ENCODE peak calls at places on chromosomes 5 and 9, in six cellular contexts. One of them, this sample, is unnamed.
A peak's percentile ranks its signal among the peaks of the same experiment; 100 is the strongest.

GRCh38 chr5:133365738-133366137 is 246.6 kb downstream of the FSTL4 start:
- DNase-seq in HepG2: no peak
- DNase-seq in A549: no peak
- DNase-seq in NB4: no peak
- DNase-seq in K562: no peak
- DNase-seq in GM12878: no peak
- DNase-seq in this sample: no peak

GRCh38 chr5:7015586-7016256 is 302.5 kb downstream of the TENT4A start:
- DNase-seq in HepG2: no peak
- DNase-seq in NB4: peak; percentile 22
- DNase-seq in GM12878: no peak
- DNase-seq in K562: no peak
- DNase-seq in A549: no peak
- DNase-seq in this sample: no peak

GRCh38 chr9:130931508-130932150 is 7.4 kb downstream of the FIBCD1 start:
- DNase-seq in K562: peak; percentile 66
- DNase-seq in A549: no peak
- DNase-seq in GM12878: peak; percentile 64
- DNase-seq in HepG2: no peak
- DNase-seq in NB4: no peak
- DNase-seq in this sample: no peak

GRCh38 chr5:14806452-14806851 is 65.1 kb downstream of the ANKH start:
- DNase-seq in NB4: no peak
- DNase-seq in GM12878: no peak
- DNase-seq in HepG2: no peak
- DNase-seq in K562: no peak
- DNase-seq in A549: no peak
- DNase-seq in this sample: no peak

GRCh38 chr5:124053340-124053739 is 541.4 kb downstream of the CSNK1G3 start:
- DNase-seq in GM12878: no peak
- DNase-seq in HepG2: no peak
- DNase-seq in NB4: no peak
- DNase-seq in K562: no peak
- DNase-seq in A549: no peak
- DNase-seq in this sample: no peak

GRCh38 chr9:114314881-114315722 is 7.8 kb upstream of the ORM1 start:
- DNase-seq in A549: no peak
- DNase-seq in HepG2: no peak
- DNase-seq in NB4: no peak
- DNase-seq in K562: no peak
- DNase-seq in GM12878: no peak
- DNase-seq in this sample: no peak

GRCh38 chr5:132363431-132364112 is 5.9 kb upstream of the SLC22A5 start:
- DNase-seq in K562: peak; percentile 50
- DNase-seq in A549: peak; percentile 70
- DNase-seq in GM12878: no peak
- DNase-seq in NB4: no peak
- DNase-seq in HepG2: no peak
- DNase-seq in this sample: peak; percentile 50

GRCh38 chr9:86308687-86309086 is 26.3 kb upstream of the ISCA1 start:
- DNase-seq in NB4: no peak
- DNase-seq in HepG2: no peak
- DNase-seq in K562: no peak
- DNase-seq in GM12878: no peak
- DNase-seq in A549: no peak
- DNase-seq in this sample: no peak

GRCh38 chr5:141846031-141846430 is 32.2 kb downstream of the PCDH1 start:
- DNase-seq in GM12878: no peak
- DNase-seq in HepG2: no peak
- DNase-seq in K562: peak; percentile 23
- DNase-seq in NB4: no peak
- DNase-seq in A549: no peak
- DNase-seq in this sample: no peak

GRCh38 chr9:128705051-128705965 is 3.0 kb downstream of the PKN3 start:
- DNase-seq in K562: no peak
- DNase-seq in GM12878: no peak
- DNase-seq in A549: no peak
- DNase-seq in NB4: no peak
- DNase-seq in HepG2: no peak
- DNase-seq in this sample: no peak

GRCh38 chr9:976805-977360 is 428 bp downstream of the DMRT3 start:
- DNase-seq in NB4: no peak
- DNase-seq in K562: no peak
- DNase-seq in A549: peak; percentile 30
- DNase-seq in HepG2: no peak
- DNase-seq in GM12878: no peak
- DNase-seq in this sample: no peak

GRCh38 chr9:137685886-137686420 is 67.1 kb downstream of the EHMT1 start:
- DNase-seq in A549: no peak
- DNase-seq in NB4: no peak
- DNase-seq in HepG2: no peak
- DNase-seq in GM12878: no peak
- DNase-seq in K562: no peak
- DNase-seq in this sample: no peak

GRCh38 chr9:131739192-131739961 is 499 bp downstream of the RAPGEF1 start:
- DNase-seq in HepG2: no peak
- DNase-seq in GM12878: no peak
- DNase-seq in A549: no peak
- DNase-seq in K562: peak; percentile 76
- DNase-seq in NB4: peak; percentile 74
- DNase-seq in this sample: peak; percentile 44

GRCh38 chr5:23303836-23304235 is 203.6 kb upstream of the PRDM9 start:
- DNase-seq in K562: no peak
- DNase-seq in GM12878: no peak
- DNase-seq in A549: no peak
- DNase-seq in HepG2: no peak
- DNase-seq in NB4: no peak
- DNase-seq in this sample: no peak

GRCh38 chr9:85478847-85479246 is 262.9 kb downstream of the AGTPBP1 start:
- DNase-seq in A549: no peak
- DNase-seq in NB4: no peak
- DNase-seq in K562: no peak
- DNase-seq in GM12878: no peak
- DNase-seq in HepG2: no peak
- DNase-seq in this sample: no peak

GRCh38 chr5:2914991-2915484 is 163.6 kb upstream of the IRX2 start:
- DNase-seq in GM12878: no peak
- DNase-seq in A549: no peak
- DNase-seq in NB4: no peak
- DNase-seq in HepG2: no peak
- DNase-seq in K562: no peak
- DNase-seq in this sample: no peak

GRCh38 chr5:36491860-36492259 is 114.5 kb upstream of the SLC1A3 start:
- DNase-seq in GM12878: no peak
- DNase-seq in K562: no peak
- DNase-seq in NB4: no peak
- DNase-seq in A549: no peak
- DNase-seq in HepG2: no peak
- DNase-seq in this sample: no peak

GRCh38 chr5:164680216-164680615 is 1174.8 kb downstream of the MAT2B start:
- DNase-seq in NB4: no peak
- DNase-seq in K562: no peak
- DNase-seq in GM12878: no peak
- DNase-seq in HepG2: no peak
- DNase-seq in A549: no peak
- DNase-seq in this sample: no peak

GRCh38 chr5:111787006-111787405 is 30.0 kb upstream of the NREP start:
- DNase-seq in HepG2: no peak
- DNase-seq in NB4: no peak
- DNase-seq in A549: no peak
- DNase-seq in K562: no peak
- DNase-seq in GM12878: no peak
- DNase-seq in this sample: no peak

GRCh38 chr9:99012957-99013512 is 69.3 kb downstream of the COL15A1 start:
- DNase-seq in GM12878: no peak
- DNase-seq in K562: peak; percentile 52
- DNase-seq in HepG2: no peak
- DNase-seq in A549: no peak
- DNase-seq in NB4: no peak
- DNase-seq in this sample: no peak

GRCh38 chr9:109317979-109318671 is 2.7 kb downstream of the EPB41L4B start:
- DNase-seq in A549: no peak
- DNase-seq in NB4: no peak
- DNase-seq in GM12878: no peak
- DNase-seq in K562: no peak
- DNase-seq in HepG2: no peak
- DNase-seq in this sample: no peak

GRCh38 chr9:18185196-18185595 is 288.8 kb upstream of the ADAMTSL1 start:
- DNase-seq in A549: no peak
- DNase-seq in HepG2: no peak
- DNase-seq in GM12878: no peak
- DNase-seq in NB4: no peak
- DNase-seq in K562: no peak
- DNase-seq in this sample: no peak

GRCh38 chr5:16889972-16890519 is 46.0 kb downstream of the MYO10 start:
- DNase-seq in NB4: no peak
- DNase-seq in A549: no peak
- DNase-seq in K562: no peak
- DNase-seq in HepG2: no peak
- DNase-seq in GM12878: no peak
- DNase-seq in this sample: peak; percentile 72

GRCh38 chr9:99118782-99119466 is 14.0 kb downstream of the TGFBR1 start:
- DNase-seq in GM12878: peak; percentile 76
- DNase-seq in K562: no peak
- DNase-seq in NB4: peak; percentile 69
- DNase-seq in HepG2: no peak
- DNase-seq in A549: no peak
- DNase-seq in this sample: no peak

GRCh38 chr9:76162109-76162730 is 232.0 kb downstream of the RFK start:
- DNase-seq in NB4: no peak
- DNase-seq in HepG2: no peak
- DNase-seq in GM12878: no peak
- DNase-seq in A549: no peak
- DNase-seq in K562: no peak
- DNase-seq in this sample: no peak

GRCh38 chr5:111722016-111722591 is 34.9 kb downstream of the NREP start:
- DNase-seq in NB4: no peak
- DNase-seq in K562: no peak
- DNase-seq in GM12878: no peak
- DNase-seq in HepG2: no peak
- DNase-seq in A549: no peak
- DNase-seq in this sample: no peak

GRCh38 chr5:97425511-97425910 is 242.5 kb upstream of the RIOK2 start:
- DNase-seq in GM12878: no peak
- DNase-seq in HepG2: no peak
- DNase-seq in K562: no peak
- DNase-seq in NB4: peak; percentile 6
- DNase-seq in A549: no peak
- DNase-seq in this sample: peak; percentile 24

GRCh38 chr9:127825319-127826051 is 22.8 kb downstream of the FPGS start:
- DNase-seq in GM12878: no peak
- DNase-seq in HepG2: peak; percentile 56
- DNase-seq in K562: peak; percentile 89
- DNase-seq in A549: peak; percentile 50
- DNase-seq in NB4: peak; percentile 39
- DNase-seq in this sample: no peak

GRCh38 chr5:114305402-114306207 is 56.3 kb upstream of the KCNN2 start:
- DNase-seq in A549: no peak
- DNase-seq in GM12878: no peak
- DNase-seq in K562: no peak
- DNase-seq in HepG2: peak; percentile 1
- DNase-seq in NB4: peak; percentile 28
- DNase-seq in this sample: peak; percentile 41

GRCh38 chr5:143106175-143106574 is 297.3 kb downstream of the NR3C1 start:
- DNase-seq in GM12878: no peak
- DNase-seq in A549: peak; percentile 40
- DNase-seq in K562: no peak
- DNase-seq in NB4: peak; percentile 52
- DNase-seq in HepG2: peak; percentile 80
- DNase-seq in this sample: peak; percentile 79
- TF ChIP-seq MYC in GM12878: no peak
- TF ChIP-seq MYC in A549: no peak
- TF ChIP-seq MYC in K562: no peak
- TF ChIP-seq MYC in NB4: no peak
- TF ChIP-seq MYC in HepG2: no peak
- TF ChIP-seq MYC in this sample: no peak

GRCh38 chr5:87412417-87413115 is at the start of gene CCNH:
- DNase-seq in HepG2: peak; percentile 96
- DNase-seq in GM12878: peak; percentile 93
- DNase-seq in A549: peak; percentile 86
- DNase-seq in K562: peak; percentile 95
- DNase-seq in NB4: peak; percentile 97
- DNase-seq in this sample: peak; percentile 98
- TF ChIP-seq MYC in HepG2: no peak
- TF ChIP-seq MYC in GM12878: no peak
- TF ChIP-seq MYC in A549: no peak
- TF ChIP-seq MYC in K562: peak; percentile 49
- TF ChIP-seq MYC in NB4: peak; percentile 78
- TF ChIP-seq MYC in this sample: no peak

DNA sequence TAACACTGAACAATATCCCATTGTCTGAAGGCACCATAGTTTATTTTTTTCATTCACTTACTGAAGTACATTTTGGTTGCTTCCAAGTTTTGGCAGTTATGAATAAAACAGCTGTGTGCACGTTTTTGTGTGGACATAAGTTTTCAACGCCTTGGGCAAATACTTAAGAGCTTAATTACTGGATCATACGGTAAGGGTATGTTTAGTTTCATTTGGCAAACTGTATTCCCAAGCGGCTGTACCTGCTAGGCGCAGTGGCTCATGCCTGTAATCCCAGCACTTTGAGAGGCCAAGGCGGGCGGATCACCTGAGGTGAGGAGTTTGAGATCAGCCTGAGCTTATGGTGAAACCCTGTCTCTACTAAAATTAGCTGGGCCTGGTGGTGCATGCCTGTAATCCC is 63.7 kb upstream of the FAM120A start:
- DNase-seq in HepG2: no peak
- DNase-seq in K562: no peak
- DNase-seq in GM12878: no peak
- DNase-seq in NB4: no peak
- DNase-seq in A549: no peak
- DNase-seq in this sample: no peak
- TF ChIP-seq MYC in HepG2: no peak
- TF ChIP-seq MYC in K562: no peak
- TF ChIP-seq MYC in GM12878: no peak
- TF ChIP-seq MYC in NB4: no peak
- TF ChIP-seq MYC in A549: no peak
- TF ChIP-seq MYC in this sample: no peak

DNA sequence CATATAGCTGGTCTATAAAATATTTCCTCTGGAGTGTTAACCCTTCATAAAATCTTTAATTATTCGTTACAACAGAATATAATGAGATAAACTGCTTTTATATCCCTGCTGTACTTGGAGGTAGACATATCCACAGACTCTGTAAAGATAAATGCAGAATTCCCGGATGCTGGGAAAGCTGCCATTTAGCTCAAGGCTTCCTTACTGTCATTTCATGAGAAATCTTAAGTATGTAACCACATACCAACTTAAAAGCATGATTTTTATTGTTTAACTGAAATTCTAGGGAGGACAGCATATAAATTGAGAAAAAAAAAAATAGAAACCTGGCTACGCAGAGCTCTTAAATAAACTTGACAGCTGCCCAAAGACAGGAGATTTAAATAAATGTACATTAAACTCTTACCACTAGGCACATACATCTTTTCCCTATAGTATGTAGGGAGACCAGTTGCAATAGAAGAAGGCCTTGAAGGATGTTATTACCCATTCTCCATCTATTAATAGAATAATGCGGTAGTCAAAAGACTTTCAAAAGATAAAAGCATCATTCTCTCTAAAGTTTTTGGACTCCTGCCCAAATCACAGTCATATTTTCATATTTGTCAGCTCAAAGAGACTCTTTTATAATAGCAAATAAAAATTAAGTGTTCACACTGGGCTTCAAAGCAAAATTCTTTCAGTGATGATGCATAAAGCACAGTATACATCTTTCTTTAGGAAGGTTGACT is 373.9 kb downstream of the NDUFS4 start:
- DNase-seq in A549: no peak
- DNase-seq in GM12878: no peak
- DNase-seq in NB4: no peak
- DNase-seq in K562: no peak
- DNase-seq in HepG2: no peak
- DNase-seq in this sample: no peak
- TF ChIP-seq MYC in A549: no peak
- TF ChIP-seq MYC in GM12878: no peak
- TF ChIP-seq MYC in NB4: no peak
- TF ChIP-seq MYC in K562: no peak
- TF ChIP-seq MYC in HepG2: no peak
- TF ChIP-seq MYC in this sample: no peak